ENCODE peak calls at places on chromosomes 7 and 10, in eight cellular contexts. One of them, this sample, is unnamed.

GRCh38 chr7:18535811-18536413 is 40.4 kb downstream of the HDAC9 start:
- DNase-seq in CD4-positive, alpha-beta T cell: no peak
- DNase-seq in NT2/D1: no peak
- DNase-seq in stimulated activated CD8-positive, alpha-beta memory T cell treated with anti-CD3 and anti-CD28 coated beads, Interleukin-2, amount 100 ng/mL, for 1 hour: no peak
- DNase-seq in bronchial epithelial cell: no peak
- DNase-seq in Calu3: peak
- DNase-seq in H7: no peak
- DNase-seq in stimulated activated CD4-positive, alpha-beta T cell treated with anti-CD3 and anti-CD28 coated beads, Interleukin-12 subunit alpha, Interleukin-12 subunit beta, amount 100 ng/mL, for 48 hours: no peak
- DNase-seq in this sample: no peak

GRCh38 chr7:120218702-120219101 is 54.3 kb upstream of the KCND2 start:
- DNase-seq in Calu3: no peak
- DNase-seq in bronchial epithelial cell: no peak
- DNase-seq in NT2/D1: no peak
- DNase-seq in stimulated activated CD4-positive, alpha-beta T cell treated with anti-CD3 and anti-CD28 coated beads, Interleukin-12 subunit alpha, Interleukin-12 subunit beta, amount 100 ng/mL, for 48 hours: no peak
- DNase-seq in H7: no peak
- DNase-seq in CD4-positive, alpha-beta T cell: no peak
- DNase-seq in stimulated activated CD8-positive, alpha-beta memory T cell treated with anti-CD3 and anti-CD28 coated beads, Interleukin-2, amount 100 ng/mL, for 1 hour: no peak
- DNase-seq in this sample: no peak

GRCh38 chr7:140212100-140212881 is 35.5 kb upstream of the KDM7A start:
- DNase-seq in H7: peak
- DNase-seq in stimulated activated CD8-positive, alpha-beta memory T cell treated with anti-CD3 and anti-CD28 coated beads, Interleukin-2, amount 100 ng/mL, for 1 hour: no peak
- DNase-seq in CD4-positive, alpha-beta T cell: no peak
- DNase-seq in stimulated activated CD4-positive, alpha-beta T cell treated with anti-CD3 and anti-CD28 coated beads, Interleukin-12 subunit alpha, Interleukin-12 subunit beta, amount 100 ng/mL, for 48 hours: peak
- DNase-seq in bronchial epithelial cell: peak
- DNase-seq in Calu3: no peak
- DNase-seq in NT2/D1: no peak
- DNase-seq in this sample: no peak

GRCh38 chr7:91491868-91492267 is 227.6 kb downstream of the FZD1 start:
- DNase-seq in Calu3: no peak
- DNase-seq in CD4-positive, alpha-beta T cell: no peak
- DNase-seq in NT2/D1: no peak
- DNase-seq in H7: no peak
- DNase-seq in stimulated activated CD8-positive, alpha-beta memory T cell treated with anti-CD3 and anti-CD28 coated beads, Interleukin-2, amount 100 ng/mL, for 1 hour: no peak
- DNase-seq in bronchial epithelial cell: no peak
- DNase-seq in stimulated activated CD4-positive, alpha-beta T cell treated with anti-CD3 and anti-CD28 coated beads, Interleukin-12 subunit alpha, Interleukin-12 subunit beta, amount 100 ng/mL, for 48 hours: no peak
- DNase-seq in this sample: no peak

GRCh38 chr7:88668591-88668990 is 90.9 kb upstream of the ZNF804B start:
- DNase-seq in CD4-positive, alpha-beta T cell: no peak
- DNase-seq in bronchial epithelial cell: no peak
- DNase-seq in NT2/D1: no peak
- DNase-seq in H7: no peak
- DNase-seq in stimulated activated CD4-positive, alpha-beta T cell treated with anti-CD3 and anti-CD28 coated beads, Interleukin-12 subunit alpha, Interleukin-12 subunit beta, amount 100 ng/mL, for 48 hours: no peak
- DNase-seq in Calu3: no peak
- DNase-seq in stimulated activated CD8-positive, alpha-beta memory T cell treated with anti-CD3 and anti-CD28 coated beads, Interleukin-2, amount 100 ng/mL, for 1 hour: no peak
- DNase-seq in this sample: no peak

GRCh38 chr10:99966306-99966705 is 43.4 kb downstream of the DNMBP start:
- DNase-seq in stimulated activated CD8-positive, alpha-beta memory T cell treated with anti-CD3 and anti-CD28 coated beads, Interleukin-2, amount 100 ng/mL, for 1 hour: no peak
- DNase-seq in bronchial epithelial cell: peak
- DNase-seq in Calu3: peak
- DNase-seq in H7: no peak
- DNase-seq in NT2/D1: no peak
- DNase-seq in CD4-positive, alpha-beta T cell: no peak
- DNase-seq in stimulated activated CD4-positive, alpha-beta T cell treated with anti-CD3 and anti-CD28 coated beads, Interleukin-12 subunit alpha, Interleukin-12 subunit beta, amount 100 ng/mL, for 48 hours: no peak
- DNase-seq in this sample: no peak

GRCh38 chr7:105674200-105675030 is 93.1 kb upstream of the EFCAB10 start:
- DNase-seq in Calu3: no peak
- DNase-seq in H7: peak
- DNase-seq in bronchial epithelial cell: no peak
- DNase-seq in NT2/D1: no peak
- DNase-seq in stimulated activated CD8-positive, alpha-beta memory T cell treated with anti-CD3 and anti-CD28 coated beads, Interleukin-2, amount 100 ng/mL, for 1 hour: no peak
- DNase-seq in CD4-positive, alpha-beta T cell: no peak
- DNase-seq in stimulated activated CD4-positive, alpha-beta T cell treated with anti-CD3 and anti-CD28 coated beads, Interleukin-12 subunit alpha, Interleukin-12 subunit beta, amount 100 ng/mL, for 48 hours: no peak
- DNase-seq in this sample: no peak

GRCh38 chr10:88131561-88132139 is 268.2 kb downstream of the PTEN start:
- DNase-seq in H7: no peak
- DNase-seq in Calu3: no peak
- DNase-seq in bronchial epithelial cell: peak
- DNase-seq in NT2/D1: no peak
- DNase-seq in stimulated activated CD8-positive, alpha-beta memory T cell treated with anti-CD3 and anti-CD28 coated beads, Interleukin-2, amount 100 ng/mL, for 1 hour: no peak
- DNase-seq in CD4-positive, alpha-beta T cell: no peak
- DNase-seq in stimulated activated CD4-positive, alpha-beta T cell treated with anti-CD3 and anti-CD28 coated beads, Interleukin-12 subunit alpha, Interleukin-12 subunit beta, amount 100 ng/mL, for 48 hours: no peak
- DNase-seq in this sample: peak

GRCh38 chr10:130740788-130741785 is 570.4 kb downstream of the TCERG1L start:
- DNase-seq in stimulated activated CD4-positive, alpha-beta T cell treated with anti-CD3 and anti-CD28 coated beads, Interleukin-12 subunit alpha, Interleukin-12 subunit beta, amount 100 ng/mL, for 48 hours: no peak
- DNase-seq in H7: no peak
- DNase-seq in stimulated activated CD8-positive, alpha-beta memory T cell treated with anti-CD3 and anti-CD28 coated beads, Interleukin-2, amount 100 ng/mL, for 1 hour: no peak
- DNase-seq in NT2/D1: no peak
- DNase-seq in Calu3: no peak
- DNase-seq in bronchial epithelial cell: no peak
- DNase-seq in CD4-positive, alpha-beta T cell: no peak
- DNase-seq in this sample: peak

GRCh38 chr7:74069086-74069541 is 14.5 kb upstream of the LIMK1 start:
- DNase-seq in NT2/D1: no peak
- DNase-seq in H7: peak
- DNase-seq in Calu3: no peak
- DNase-seq in bronchial epithelial cell: no peak
- DNase-seq in stimulated activated CD4-positive, alpha-beta T cell treated with anti-CD3 and anti-CD28 coated beads, Interleukin-12 subunit alpha, Interleukin-12 subunit beta, amount 100 ng/mL, for 48 hours: no peak
- DNase-seq in stimulated activated CD8-positive, alpha-beta memory T cell treated with anti-CD3 and anti-CD28 coated beads, Interleukin-2, amount 100 ng/mL, for 1 hour: no peak
- DNase-seq in CD4-positive, alpha-beta T cell: no peak
- DNase-seq in this sample: no peak

GRCh38 chr7:22001345-22002004 is 55.8 kb upstream of the CDCA7L start:
- DNase-seq in H7: peak
- DNase-seq in NT2/D1: peak
- DNase-seq in Calu3: peak
- DNase-seq in stimulated activated CD4-positive, alpha-beta T cell treated with anti-CD3 and anti-CD28 coated beads, Interleukin-12 subunit alpha, Interleukin-12 subunit beta, amount 100 ng/mL, for 48 hours: no peak
- DNase-seq in stimulated activated CD8-positive, alpha-beta memory T cell treated with anti-CD3 and anti-CD28 coated beads, Interleukin-2, amount 100 ng/mL, for 1 hour: no peak
- DNase-seq in bronchial epithelial cell: peak
- DNase-seq in CD4-positive, alpha-beta T cell: no peak
- DNase-seq in this sample: peak

GRCh38 chr10:25078659-25079429 is 62.4 kb downstream of the THNSL1 start:
- DNase-seq in stimulated activated CD8-positive, alpha-beta memory T cell treated with anti-CD3 and anti-CD28 coated beads, Interleukin-2, amount 100 ng/mL, for 1 hour: no peak
- DNase-seq in stimulated activated CD4-positive, alpha-beta T cell treated with anti-CD3 and anti-CD28 coated beads, Interleukin-12 subunit alpha, Interleukin-12 subunit beta, amount 100 ng/mL, for 48 hours: no peak
- DNase-seq in NT2/D1: no peak
- DNase-seq in Calu3: no peak
- DNase-seq in CD4-positive, alpha-beta T cell: no peak
- DNase-seq in bronchial epithelial cell: no peak
- DNase-seq in H7: no peak
- DNase-seq in this sample: no peak

GRCh38 chr7:130430841-130431713 is 9.7 kb downstream of the CEP41 start:
- DNase-seq in H7: no peak
- DNase-seq in stimulated activated CD8-positive, alpha-beta memory T cell treated with anti-CD3 and anti-CD28 coated beads, Interleukin-2, amount 100 ng/mL, for 1 hour: no peak
- DNase-seq in stimulated activated CD4-positive, alpha-beta T cell treated with anti-CD3 and anti-CD28 coated beads, Interleukin-12 subunit alpha, Interleukin-12 subunit beta, amount 100 ng/mL, for 48 hours: no peak
- DNase-seq in Calu3: no peak
- DNase-seq in bronchial epithelial cell: no peak
- DNase-seq in NT2/D1: no peak
- DNase-seq in CD4-positive, alpha-beta T cell: no peak
- DNase-seq in this sample: no peak

GRCh38 chr7:141359740-141360413 is 191.3 kb upstream of the AGK start:
- DNase-seq in bronchial epithelial cell: no peak
- DNase-seq in H7: no peak
- DNase-seq in stimulated activated CD8-positive, alpha-beta memory T cell treated with anti-CD3 and anti-CD28 coated beads, Interleukin-2, amount 100 ng/mL, for 1 hour: no peak
- DNase-seq in stimulated activated CD4-positive, alpha-beta T cell treated with anti-CD3 and anti-CD28 coated beads, Interleukin-12 subunit alpha, Interleukin-12 subunit beta, amount 100 ng/mL, for 48 hours: no peak
- DNase-seq in NT2/D1: no peak
- DNase-seq in Calu3: no peak
- DNase-seq in CD4-positive, alpha-beta T cell: no peak
- DNase-seq in this sample: no peak

GRCh38 chr7:130305677-130306076 is 12.7 kb downstream of the CPA4 start:
- DNase-seq in Calu3: no peak
- DNase-seq in bronchial epithelial cell: no peak
- DNase-seq in stimulated activated CD8-positive, alpha-beta memory T cell treated with anti-CD3 and anti-CD28 coated beads, Interleukin-2, amount 100 ng/mL, for 1 hour: no peak
- DNase-seq in stimulated activated CD4-positive, alpha-beta T cell treated with anti-CD3 and anti-CD28 coated beads, Interleukin-12 subunit alpha, Interleukin-12 subunit beta, amount 100 ng/mL, for 48 hours: no peak
- DNase-seq in NT2/D1: no peak
- DNase-seq in H7: no peak
- DNase-seq in CD4-positive, alpha-beta T cell: no peak
- DNase-seq in this sample: no peak

GRCh38 chr7:50791921-50792341 is 9.2 kb upstream of the GRB10 start:
- DNase-seq in CD4-positive, alpha-beta T cell: no peak
- DNase-seq in Calu3: no peak
- DNase-seq in stimulated activated CD8-positive, alpha-beta memory T cell treated with anti-CD3 and anti-CD28 coated beads, Interleukin-2, amount 100 ng/mL, for 1 hour: no peak
- DNase-seq in H7: no peak
- DNase-seq in NT2/D1: no peak
- DNase-seq in stimulated activated CD4-positive, alpha-beta T cell treated with anti-CD3 and anti-CD28 coated beads, Interleukin-12 subunit alpha, Interleukin-12 subunit beta, amount 100 ng/mL, for 48 hours: no peak
- DNase-seq in bronchial epithelial cell: peak
- DNase-seq in this sample: no peak

GRCh38 chr7:151051108-151051507 is 2.8 kb downstream of the ASIC3 start:
- DNase-seq in H7: peak
- DNase-seq in NT2/D1: peak
- DNase-seq in bronchial epithelial cell: peak
- DNase-seq in Calu3: no peak
- DNase-seq in stimulated activated CD4-positive, alpha-beta T cell treated with anti-CD3 and anti-CD28 coated beads, Interleukin-12 subunit alpha, Interleukin-12 subunit beta, amount 100 ng/mL, for 48 hours: peak
- DNase-seq in CD4-positive, alpha-beta T cell: peak
- DNase-seq in stimulated activated CD8-positive, alpha-beta memory T cell treated with anti-CD3 and anti-CD28 coated beads, Interleukin-2, amount 100 ng/mL, for 1 hour: no peak
- DNase-seq in this sample: peak

GRCh38 chr7:158609313-158609974 is 21.8 kb upstream of the PTPRN2 start:
- DNase-seq in CD4-positive, alpha-beta T cell: no peak
- DNase-seq in stimulated activated CD8-positive, alpha-beta memory T cell treated with anti-CD3 and anti-CD28 coated beads, Interleukin-2, amount 100 ng/mL, for 1 hour: no peak
- DNase-seq in bronchial epithelial cell: no peak
- DNase-seq in stimulated activated CD4-positive, alpha-beta T cell treated with anti-CD3 and anti-CD28 coated beads, Interleukin-12 subunit alpha, Interleukin-12 subunit beta, amount 100 ng/mL, for 48 hours: no peak
- DNase-seq in NT2/D1: no peak
- DNase-seq in H7: no peak
- DNase-seq in Calu3: no peak
- DNase-seq in this sample: no peak

GRCh38 chr10:44924261-44925040 is 13.3 kb downstream of the TMEM72 start:
- DNase-seq in NT2/D1: no peak
- DNase-seq in stimulated activated CD8-positive, alpha-beta memory T cell treated with anti-CD3 and anti-CD28 coated beads, Interleukin-2, amount 100 ng/mL, for 1 hour: no peak
- DNase-seq in bronchial epithelial cell: no peak
- DNase-seq in CD4-positive, alpha-beta T cell: no peak
- DNase-seq in H7: peak
- DNase-seq in stimulated activated CD4-positive, alpha-beta T cell treated with anti-CD3 and anti-CD28 coated beads, Interleukin-12 subunit alpha, Interleukin-12 subunit beta, amount 100 ng/mL, for 48 hours: no peak
- DNase-seq in Calu3: no peak
- DNase-seq in this sample: no peak

GRCh38 chr10:71978476-71978875 is 14.3 kb downstream of the CHST3 start:
- DNase-seq in H7: peak
- DNase-seq in Calu3: no peak
- DNase-seq in bronchial epithelial cell: no peak
- DNase-seq in stimulated activated CD4-positive, alpha-beta T cell treated with anti-CD3 and anti-CD28 coated beads, Interleukin-12 subunit alpha, Interleukin-12 subunit beta, amount 100 ng/mL, for 48 hours: no peak
- DNase-seq in stimulated activated CD8-positive, alpha-beta memory T cell treated with anti-CD3 and anti-CD28 coated beads, Interleukin-2, amount 100 ng/mL, for 1 hour: no peak
- DNase-seq in NT2/D1: no peak
- DNase-seq in CD4-positive, alpha-beta T cell: no peak
- DNase-seq in this sample: peak

GRCh38 chr10:24822557-24822956 is 98.9 kb upstream of the ARHGAP21 start:
- DNase-seq in CD4-positive, alpha-beta T cell: no peak
- DNase-seq in bronchial epithelial cell: peak
- DNase-seq in H7: no peak
- DNase-seq in NT2/D1: no peak
- DNase-seq in stimulated activated CD8-positive, alpha-beta memory T cell treated with anti-CD3 and anti-CD28 coated beads, Interleukin-2, amount 100 ng/mL, for 1 hour: no peak
- DNase-seq in Calu3: no peak
- DNase-seq in stimulated activated CD4-positive, alpha-beta T cell treated with anti-CD3 and anti-CD28 coated beads, Interleukin-12 subunit alpha, Interleukin-12 subunit beta, amount 100 ng/mL, for 48 hours: peak
- DNase-seq in this sample: no peak

GRCh38 chr7:117302396-117302795 is 20.5 kb downstream of the WNT2 start:
- DNase-seq in stimulated activated CD4-positive, alpha-beta T cell treated with anti-CD3 and anti-CD28 coated beads, Interleukin-12 subunit alpha, Interleukin-12 subunit beta, amount 100 ng/mL, for 48 hours: no peak
- DNase-seq in CD4-positive, alpha-beta T cell: no peak
- DNase-seq in stimulated activated CD8-positive, alpha-beta memory T cell treated with anti-CD3 and anti-CD28 coated beads, Interleukin-2, amount 100 ng/mL, for 1 hour: no peak
- DNase-seq in bronchial epithelial cell: no peak
- DNase-seq in NT2/D1: no peak
- DNase-seq in H7: no peak
- DNase-seq in Calu3: no peak
- DNase-seq in this sample: no peak

GRCh38 chr10:97012470-97012869 is 173.3 kb downstream of the SLIT1 start:
- DNase-seq in stimulated activated CD4-positive, alpha-beta T cell treated with anti-CD3 and anti-CD28 coated beads, Interleukin-12 subunit alpha, Interleukin-12 subunit beta, amount 100 ng/mL, for 48 hours: no peak
- DNase-seq in Calu3: no peak
- DNase-seq in H7: peak
- DNase-seq in CD4-positive, alpha-beta T cell: no peak
- DNase-seq in stimulated activated CD8-positive, alpha-beta memory T cell treated with anti-CD3 and anti-CD28 coated beads, Interleukin-2, amount 100 ng/mL, for 1 hour: no peak
- DNase-seq in NT2/D1: no peak
- DNase-seq in bronchial epithelial cell: no peak
- DNase-seq in this sample: no peak

GRCh38 chr7:157544980-157545680 is 208.3 kb downstream of the DNAJB6 start:
- DNase-seq in CD4-positive, alpha-beta T cell: no peak
- DNase-seq in stimulated activated CD4-positive, alpha-beta T cell treated with anti-CD3 and anti-CD28 coated beads, Interleukin-12 subunit alpha, Interleukin-12 subunit beta, amount 100 ng/mL, for 48 hours: no peak
- DNase-seq in NT2/D1: no peak
- DNase-seq in Calu3: no peak
- DNase-seq in bronchial epithelial cell: no peak
- DNase-seq in H7: no peak
- DNase-seq in stimulated activated CD8-positive, alpha-beta memory T cell treated with anti-CD3 and anti-CD28 coated beads, Interleukin-2, amount 100 ng/mL, for 1 hour: no peak
- DNase-seq in this sample: no peak

GRCh38 chr10:22736134-22736533 is 21.8 kb upstream of the PIP4K2A start:
- DNase-seq in stimulated activated CD4-positive, alpha-beta T cell treated with anti-CD3 and anti-CD28 coated beads, Interleukin-12 subunit alpha, Interleukin-12 subunit beta, amount 100 ng/mL, for 48 hours: no peak
- DNase-seq in NT2/D1: no peak
- DNase-seq in CD4-positive, alpha-beta T cell: no peak
- DNase-seq in bronchial epithelial cell: peak
- DNase-seq in stimulated activated CD8-positive, alpha-beta memory T cell treated with anti-CD3 and anti-CD28 coated beads, Interleukin-2, amount 100 ng/mL, for 1 hour: no peak
- DNase-seq in Calu3: no peak
- DNase-seq in H7: no peak
- DNase-seq in this sample: no peak

GRCh38 chr10:129560355-129560754 is 93.3 kb downstream of the MGMT start:
- DNase-seq in NT2/D1: no peak
- DNase-seq in bronchial epithelial cell: no peak
- DNase-seq in CD4-positive, alpha-beta T cell: no peak
- DNase-seq in stimulated activated CD8-positive, alpha-beta memory T cell treated with anti-CD3 and anti-CD28 coated beads, Interleukin-2, amount 100 ng/mL, for 1 hour: no peak
- DNase-seq in H7: no peak
- DNase-seq in Calu3: no peak
- DNase-seq in stimulated activated CD4-positive, alpha-beta T cell treated with anti-CD3 and anti-CD28 coated beads, Interleukin-12 subunit alpha, Interleukin-12 subunit beta, amount 100 ng/mL, for 48 hours: no peak
- DNase-seq in this sample: no peak

GRCh38 chr7:24981544-24981951 is 1.6 kb upstream of the OSBPL3 start:
- DNase-seq in bronchial epithelial cell: peak
- DNase-seq in CD4-positive, alpha-beta T cell: peak
- DNase-seq in H7: peak
- DNase-seq in stimulated activated CD4-positive, alpha-beta T cell treated with anti-CD3 and anti-CD28 coated beads, Interleukin-12 subunit alpha, Interleukin-12 subunit beta, amount 100 ng/mL, for 48 hours: peak
- DNase-seq in Calu3: peak
- DNase-seq in stimulated activated CD8-positive, alpha-beta memory T cell treated with anti-CD3 and anti-CD28 coated beads, Interleukin-2, amount 100 ng/mL, for 1 hour: peak
- DNase-seq in NT2/D1: no peak
- DNase-seq in this sample: peak

GRCh38 chr10:83545901-83546391 is 593.4 kb upstream of the GHITM start:
- DNase-seq in stimulated activated CD8-positive, alpha-beta memory T cell treated with anti-CD3 and anti-CD28 coated beads, Interleukin-2, amount 100 ng/mL, for 1 hour: no peak
- DNase-seq in stimulated activated CD4-positive, alpha-beta T cell treated with anti-CD3 and anti-CD28 coated beads, Interleukin-12 subunit alpha, Interleukin-12 subunit beta, amount 100 ng/mL, for 48 hours: no peak
- DNase-seq in H7: no peak
- DNase-seq in CD4-positive, alpha-beta T cell: no peak
- DNase-seq in bronchial epithelial cell: peak
- DNase-seq in Calu3: no peak
- DNase-seq in NT2/D1: no peak
- DNase-seq in this sample: no peak

GRCh38 chr7:139896831-139897230 is 67.8 kb downstream of the TBXAS1 start:
- DNase-seq in stimulated activated CD8-positive, alpha-beta memory T cell treated with anti-CD3 and anti-CD28 coated beads, Interleukin-2, amount 100 ng/mL, for 1 hour: no peak
- DNase-seq in Calu3: no peak
- DNase-seq in bronchial epithelial cell: no peak
- DNase-seq in stimulated activated CD4-positive, alpha-beta T cell treated with anti-CD3 and anti-CD28 coated beads, Interleukin-12 subunit alpha, Interleukin-12 subunit beta, amount 100 ng/mL, for 48 hours: no peak
- DNase-seq in H7: no peak
- DNase-seq in CD4-positive, alpha-beta T cell: no peak
- DNase-seq in NT2/D1: no peak
- DNase-seq in this sample: no peak

GRCh38 chr7:104643587-104644217 is 315.3 kb downstream of the LHFPL3 start:
- DNase-seq in bronchial epithelial cell: peak
- DNase-seq in stimulated activated CD8-positive, alpha-beta memory T cell treated with anti-CD3 and anti-CD28 coated beads, Interleukin-2, amount 100 ng/mL, for 1 hour: no peak
- DNase-seq in stimulated activated CD4-positive, alpha-beta T cell treated with anti-CD3 and anti-CD28 coated beads, Interleukin-12 subunit alpha, Interleukin-12 subunit beta, amount 100 ng/mL, for 48 hours: no peak
- DNase-seq in CD4-positive, alpha-beta T cell: no peak
- DNase-seq in H7: peak
- DNase-seq in Calu3: peak
- DNase-seq in NT2/D1: peak
- DNase-seq in this sample: no peak

GRCh38 chr7:158731761-158732160 is 27.2 kb upstream of the NCAPG2 start:
- DNase-seq in CD4-positive, alpha-beta T cell: no peak
- DNase-seq in stimulated activated CD8-positive, alpha-beta memory T cell treated with anti-CD3 and anti-CD28 coated beads, Interleukin-2, amount 100 ng/mL, for 1 hour: no peak
- DNase-seq in NT2/D1: no peak
- DNase-seq in stimulated activated CD4-positive, alpha-beta T cell treated with anti-CD3 and anti-CD28 coated beads, Interleukin-12 subunit alpha, Interleukin-12 subunit beta, amount 100 ng/mL, for 48 hours: no peak
- DNase-seq in Calu3: no peak
- DNase-seq in H7: no peak
- DNase-seq in bronchial epithelial cell: no peak
- DNase-seq in this sample: no peak

GRCh38 chr7:69893915-69894314 is 295.6 kb downstream of the AUTS2 start:
- DNase-seq in bronchial epithelial cell: no peak
- DNase-seq in Calu3: no peak
- DNase-seq in CD4-positive, alpha-beta T cell: no peak
- DNase-seq in stimulated activated CD4-positive, alpha-beta T cell treated with anti-CD3 and anti-CD28 coated beads, Interleukin-12 subunit alpha, Interleukin-12 subunit beta, amount 100 ng/mL, for 48 hours: no peak
- DNase-seq in H7: no peak
- DNase-seq in stimulated activated CD8-positive, alpha-beta memory T cell treated with anti-CD3 and anti-CD28 coated beads, Interleukin-2, amount 100 ng/mL, for 1 hour: no peak
- DNase-seq in NT2/D1: no peak
- DNase-seq in this sample: peak

GRCh38 chr7:113774182-113774807 is 144.5 kb downstream of the PPP1R3A start:
- DNase-seq in bronchial epithelial cell: peak
- DNase-seq in NT2/D1: no peak
- DNase-seq in stimulated activated CD4-positive, alpha-beta T cell treated with anti-CD3 and anti-CD28 coated beads, Interleukin-12 subunit alpha, Interleukin-12 subunit beta, amount 100 ng/mL, for 48 hours: no peak
- DNase-seq in H7: peak
- DNase-seq in CD4-positive, alpha-beta T cell: no peak
- DNase-seq in stimulated activated CD8-positive, alpha-beta memory T cell treated with anti-CD3 and anti-CD28 coated beads, Interleukin-2, amount 100 ng/mL, for 1 hour: no peak
- DNase-seq in Calu3: peak
- DNase-seq in this sample: peak

GRCh38 chr7:158270856-158271413 is 316.7 kb downstream of the PTPRN2 start:
- DNase-seq in stimulated activated CD4-positive, alpha-beta T cell treated with anti-CD3 and anti-CD28 coated beads, Interleukin-12 subunit alpha, Interleukin-12 subunit beta, amount 100 ng/mL, for 48 hours: no peak
- DNase-seq in Calu3: no peak
- DNase-seq in stimulated activated CD8-positive, alpha-beta memory T cell treated with anti-CD3 and anti-CD28 coated beads, Interleukin-2, amount 100 ng/mL, for 1 hour: no peak
- DNase-seq in NT2/D1: no peak
- DNase-seq in bronchial epithelial cell: no peak
- DNase-seq in CD4-positive, alpha-beta T cell: no peak
- DNase-seq in H7: peak
- DNase-seq in this sample: no peak